ENCODE peak calls at places on chromosomes 5 and 9, in seven cellular contexts. U, N, W, E, S, A and X are unnamed samples.

GRCh38 chr5:132422720-132423442 is 53.4 kb downstream of the SLC22A5 start:
- DNase-seq in U (no peak), N (peak), W (no peak), E (no peak), S (peak), A (no peak), X (no peak)

GRCh38 chr5:74517700-74518099 is 122.8 kb downstream of the ENC1 start:
- DNase-seq in U (no peak), N (no peak), W (peak), E (peak), S (no peak), A (peak), X (no peak)

GRCh38 chr9:110952018-110952864 is 86.0 kb downstream of the LPAR1 start:
- DNase-seq in U (no peak), N (no peak), W (no peak), E (no peak), S (no peak), A (no peak), X (no peak)

GRCh38 chr9:77892171-77892570 is 139.4 kb downstream of the GNAQ start:
- DNase-seq in U (no peak), N (no peak), W (no peak), E (no peak), S (no peak), A (no peak), X (peak)

GRCh38 chr5:146027746-146028145 is 77.6 kb downstream of the PLAC8L1 start:
- DNase-seq in U (no peak), N (peak), W (no peak), E (peak), S (no peak), A (peak), X (no peak)

GRCh38 chr5:138611295-138612220 is 36.4 kb upstream of the HSPA9 start:
- DNase-seq in U (no peak), N (no peak), W (no peak), E (no peak), S (no peak), A (no peak), X (no peak)

GRCh38 chr5:123401320-123401719 is 21.9 kb downstream of the CEP120 start:
- DNase-seq in U (no peak), N (no peak), W (no peak), E (no peak), S (no peak), A (no peak), X (no peak)

GRCh38 chr9:126055386-126055785 is 271.2 kb upstream of the MVB12B start:
- DNase-seq in U (no peak), N (no peak), W (peak), E (peak), S (no peak), A (peak), X (no peak)

GRCh38 chr5:82493217-82493616 is 215.1 kb upstream of the RPS23 start:
- DNase-seq in U (no peak), N (no peak), W (no peak), E (no peak), S (no peak), A (no peak), X (no peak)

GRCh38 chr5:27477550-27477949 is 439.2 kb upstream of the CDH9 start:
- DNase-seq in U (no peak), N (no peak), W (no peak), E (no peak), S (no peak), A (no peak), X (no peak)

GRCh38 chr5:137743031-137743640 is 7.2 kb upstream of the KLHL3 start:
- DNase-seq in U (no peak), N (peak), W (no peak), E (peak), S (no peak), A (peak), X (peak)

GRCh38 chr5:139287890-139288635 is 5.5 kb upstream of the MATR3 start:
- DNase-seq in U (no peak), N (no peak), W (no peak), E (no peak), S (no peak), A (no peak), X (no peak)

GRCh38 chr5:65695896-65696295 is 26.0 kb downstream of the SGTB start:
- DNase-seq in U (no peak), N (no peak), W (no peak), E (no peak), S (no peak), A (no peak), X (no peak)

GRCh38 chr5:73380710-73381586 is 67.6 kb downstream of the FOXD1 start:
- DNase-seq in U (no peak), N (no peak), W (no peak), E (no peak), S (no peak), A (no peak), X (peak)

GRCh38 chr9:33244150-33244784 is 4.3 kb downstream of the SPINK4 start:
- DNase-seq in U (no peak), N (no peak), W (no peak), E (no peak), S (no peak), A (no peak), X (no peak)

GRCh38 chr9:135060461-135061116 is 26.9 kb upstream of the OLFM1 start:
- DNase-seq in U (no peak), N (no peak), W (no peak), E (no peak), S (peak), A (no peak), X (no peak)

GRCh38 chr5:112933651-112934365 is 11.8 kb upstream of the REEP5 start:
- DNase-seq in U (no peak), N (no peak), W (peak), E (peak), S (no peak), A (peak), X (no peak)

GRCh38 chr5:126124706-126125345 is 298.4 kb upstream of the GRAMD2B start:
- DNase-seq in U (no peak), N (no peak), W (peak), E (peak), S (no peak), A (peak), X (no peak)

GRCh38 chr9:129609486-129610192 is 11.3 kb downstream of the C9orf50 start:
- DNase-seq in U (no peak), N (peak), W (no peak), E (peak), S (peak), A (peak), X (peak)

GRCh38 chr9:134826336-134827246 is 54.0 kb upstream of the FCN2 start:
- DNase-seq in U (no peak), N (no peak), W (no peak), E (no peak), S (no peak), A (no peak), X (no peak)

GRCh38 chr9:129333961-129334743 is 156.1 kb upstream of the IER5L start:
- DNase-seq in U (peak), N (peak), W (peak), E (peak), S (peak), A (peak), X (no peak)

GRCh38 chr5:20649966-20650365 is 662.0 kb upstream of the CDH18 start:
- DNase-seq in U (no peak), N (no peak), W (no peak), E (no peak), S (no peak), A (no peak), X (no peak)

GRCh38 chr9:93668261-93668871 is 92.0 kb downstream of the PHF2 start:
- DNase-seq in U (peak), N (peak), W (no peak), E (no peak), S (no peak), A (no peak), X (no peak)

GRCh38 chr9:126861707-126862460 is 1.4 kb downstream of the ZBTB34 start:
- DNase-seq in U (no peak), N (no peak), W (no peak), E (no peak), S (peak), A (no peak), X (no peak)

GRCh38 chr9:68949271-68950000 is 64.5 kb downstream of the PRKACG start:
- DNase-seq in U (no peak), N (no peak), W (no peak), E (no peak), S (no peak), A (no peak), X (no peak)

GRCh38 chr5:135455876-135456237 is 3.7 kb upstream of the TIFAB start:
- DNase-seq in U (no peak), N (no peak), W (no peak), E (no peak), S (peak), A (no peak), X (no peak)

GRCh38 chr5:168908207-168908606 is 329.0 kb upstream of the PANK3 start:
- DNase-seq in U (no peak), N (no peak), W (peak), E (peak), S (no peak), A (peak), X (no peak)

GRCh38 chr5:69083412-69083811 is 10.4 kb upstream of the SLC30A5 start:
- DNase-seq in U (no peak), N (no peak), W (no peak), E (no peak), S (no peak), A (no peak), X (no peak)

GRCh38 chr5:170809551-170809950 is 26.0 kb downstream of the GABRP start:
- DNase-seq in U (no peak), N (peak), W (no peak), E (peak), S (no peak), A (peak), X (peak)

GRCh38 chr9:35490155-35490909 is 421 bp downstream of the RUSC2 start:
- DNase-seq in U (no peak), N (no peak), W (no peak), E (no peak), S (peak), A (no peak), X (no peak)
- TF ChIP-seq CTCF in U (no peak), N (no peak), W (no peak), E (no peak), S (no peak), A (peak), X (no peak)

GRCh38 chr9:99025616-99026270 is 79.2 kb upstream of the TGFBR1 start:
- DNase-seq in U (no peak), N (no peak), W (no peak), E (no peak), S (no peak), A (no peak), X (no peak)
- TF ChIP-seq CTCF in U (no peak), N (no peak), W (no peak), E (no peak), S (no peak), A (no peak), X (no peak)

DNA sequence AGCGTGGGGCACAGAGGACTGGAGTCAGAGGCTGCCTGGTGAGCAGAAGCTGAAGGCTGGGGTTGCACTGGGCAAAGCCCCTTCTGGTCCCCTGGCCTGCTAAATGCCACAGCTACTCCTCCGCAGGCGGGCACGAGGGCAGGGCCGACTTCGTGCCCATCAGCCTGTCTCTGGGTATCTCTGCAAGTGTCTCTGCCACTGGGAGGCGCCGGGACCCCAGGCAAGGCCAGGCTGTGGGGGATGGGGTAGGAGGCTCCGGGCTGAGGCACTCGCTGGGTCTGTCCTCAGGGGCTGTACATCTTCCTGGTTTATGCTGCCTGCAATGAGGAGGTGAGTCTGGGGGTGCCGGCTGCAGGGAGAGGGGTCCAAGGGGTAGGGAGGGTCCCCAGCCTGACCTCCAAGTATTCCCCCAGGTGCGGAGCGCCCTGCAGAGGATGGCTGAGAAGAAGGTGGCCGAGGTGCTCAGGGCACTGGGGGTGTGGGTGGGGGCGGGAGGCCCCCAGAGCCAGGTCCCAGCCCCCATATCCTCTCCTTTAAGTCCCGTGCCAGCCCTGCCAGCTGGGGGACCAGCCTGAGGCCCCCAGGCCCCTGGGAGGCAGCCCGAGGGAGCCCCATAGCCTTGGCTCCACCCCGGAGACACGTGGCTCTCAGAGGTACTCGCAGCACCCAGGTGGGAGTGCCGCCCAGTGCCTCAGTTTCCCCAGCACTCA is 25.1 kb downstream of the ADGRD2 start:
- DNase-seq in U (no peak), N (no peak), W (no peak), E (no peak), S (no peak), A (no peak), X (no peak)
- TF ChIP-seq CTCF in U (no peak), N (no peak), W (no peak), E (no peak), S (no peak), A (no peak), X (peak)

GRCh38 chr5:142143878-142144277 is 35.3 kb downstream of the NDFIP1 start:
- DNase-seq in U (no peak), N (no peak), W (no peak), E (peak), S (no peak), A (no peak), X (peak)
- TF ChIP-seq CTCF in U (no peak), N (peak), W (peak), E (peak), S (peak), A (peak), X (peak)

DNA sequence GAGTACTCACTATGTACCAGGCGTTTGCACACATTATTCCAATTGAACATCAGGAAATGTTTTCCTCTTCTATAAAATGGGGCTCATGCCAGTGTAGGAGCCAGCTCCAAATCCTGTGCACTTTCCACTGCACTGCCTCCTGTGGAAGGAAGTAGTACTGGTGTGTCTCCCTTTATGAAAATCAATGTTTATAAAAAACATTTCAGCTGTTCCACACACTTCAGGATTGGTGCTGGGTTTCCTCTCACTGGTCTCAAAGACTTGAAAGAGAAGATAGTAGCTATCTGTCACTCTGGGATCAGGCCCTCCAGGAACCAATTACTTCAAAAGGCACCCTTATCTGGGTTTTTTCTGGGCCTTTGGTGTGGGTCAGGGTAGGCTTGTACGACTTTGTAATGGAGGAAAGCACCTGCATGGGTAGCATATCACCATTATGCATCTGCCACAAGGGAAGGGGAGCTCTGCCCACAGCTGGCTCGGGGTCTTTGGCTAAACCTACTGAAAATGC is 32.5 kb downstream of the RAB14 start:
- DNase-seq in U (no peak), N (no peak), W (no peak), E (no peak), S (no peak), A (no peak), X (no peak)
- TF ChIP-seq CTCF in U (no peak), N (peak), W (peak), E (peak), S (peak), A (peak), X (peak)

DNA sequence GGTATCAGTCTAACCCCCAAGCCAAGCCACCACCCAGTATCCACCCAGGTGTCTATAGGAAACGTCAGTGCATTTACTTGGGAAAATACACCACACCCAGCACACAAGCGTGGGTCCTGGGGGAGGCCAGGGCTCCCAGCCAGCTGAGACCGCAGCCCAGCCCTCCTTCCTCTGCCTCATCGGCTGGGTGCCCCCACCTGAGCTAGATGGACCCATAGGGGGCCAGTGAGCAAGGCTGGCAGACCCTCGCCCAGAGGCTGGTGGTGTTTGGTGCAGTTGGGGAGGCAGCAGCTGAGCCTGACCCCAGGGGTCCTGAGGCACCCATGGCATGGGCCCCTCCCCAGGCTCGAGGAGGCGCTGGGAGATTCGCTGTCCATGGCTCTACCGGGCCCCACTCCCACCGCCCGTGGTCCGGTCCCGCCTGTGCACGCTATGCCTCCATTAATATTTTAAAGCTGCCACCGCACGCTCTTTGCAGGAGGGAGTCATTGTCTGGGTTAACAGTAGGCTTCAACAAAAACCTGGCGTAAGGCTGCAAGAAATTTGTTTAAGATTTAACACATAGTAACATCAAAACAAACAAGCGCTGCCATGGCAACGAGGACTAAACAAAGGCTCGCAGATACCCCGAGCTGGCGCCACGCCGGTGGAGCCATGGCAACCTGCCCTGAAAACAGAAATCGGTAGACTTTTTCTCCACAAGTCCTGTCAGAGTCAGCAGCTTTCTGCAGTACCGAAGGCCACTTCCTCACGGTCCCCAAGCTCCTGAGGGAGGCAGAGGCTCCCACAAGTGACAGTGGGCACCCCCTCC is 20.6 kb downstream of the TPPP start:
- DNase-seq in U (peak), N (peak), W (peak), E (peak), S (peak), A (peak), X (peak)
- TF ChIP-seq CTCF in U (no peak), N (no peak), W (no peak), E (no peak), S (no peak), A (no peak), X (no peak)

DNA sequence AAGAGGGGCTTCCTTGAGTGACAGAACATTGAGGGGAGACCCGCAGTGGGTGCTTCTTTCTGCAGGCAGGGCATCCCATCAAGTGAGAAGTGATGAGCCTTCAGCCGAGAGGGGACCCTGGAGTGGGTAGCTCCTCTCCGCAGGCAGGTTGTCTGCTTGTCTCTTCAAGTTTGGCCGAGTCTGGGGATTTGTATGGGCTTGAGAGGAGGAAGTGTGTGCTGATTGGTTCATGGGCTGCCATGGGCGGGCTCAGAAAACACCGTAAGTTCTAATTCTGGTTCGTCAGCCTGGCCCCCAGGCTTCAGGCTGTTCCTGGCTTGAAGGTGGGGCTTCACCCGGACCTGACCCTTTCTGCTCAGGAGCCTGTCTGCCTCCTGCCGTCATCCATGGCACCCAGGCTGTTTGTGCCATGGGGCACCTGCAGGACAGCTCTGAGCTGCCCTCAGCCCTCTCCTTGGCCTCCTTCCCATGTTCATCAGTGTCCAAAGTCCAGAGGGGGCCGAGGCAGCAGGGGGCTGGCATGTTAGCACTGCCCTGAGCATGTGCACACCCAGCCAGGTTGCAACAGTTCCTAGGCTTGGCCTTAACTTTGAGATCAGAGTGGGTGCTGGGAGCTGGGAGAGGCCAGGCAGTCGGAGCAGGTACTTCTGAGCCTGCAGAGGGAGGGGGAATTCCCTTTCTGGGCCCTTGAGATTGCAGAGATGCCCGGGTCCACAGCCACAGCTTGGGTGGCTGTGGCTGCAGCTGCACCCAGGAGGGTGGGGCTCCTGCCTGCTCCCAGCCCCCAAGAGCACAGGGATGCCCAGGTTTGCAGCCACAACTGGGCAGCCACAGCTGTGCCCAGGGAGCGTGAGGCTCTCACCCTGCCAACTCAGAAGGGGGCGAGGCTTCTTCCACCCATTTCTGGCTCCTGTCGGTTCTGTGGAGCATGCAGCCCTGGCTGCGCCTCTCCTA is 13.5 kb upstream of the DHFR start:
- DNase-seq in U (no peak), N (no peak), W (no peak), E (no peak), S (peak), A (no peak), X (no peak)
- TF ChIP-seq CTCF in U (no peak), N (no peak), W (no peak), E (no peak), S (no peak), A (no peak), X (no peak)